ENCODE peak calls at places on chromosomes 3 and 15, in eight cellular contexts. B is trophoblast cell; N is CD4-positive, CD25-positive, alpha-beta regulatory T cell; M is HCT116; Y is mesenchymal stem cell; G is heart left ventricle; V is A549; X is stomach. L is an unnamed sample.

GRCh38 chr15:65945616-65946015 is 76.3 kb downstream of the RAB11A start:
- DNase-seq in M (no peak), V (peak), Y (no peak), N (no peak), B (no peak), G (no peak), X (no peak), L (no peak)

GRCh38 chr3:183233986-183234385 is 19.1 kb upstream of the B3GNT5 start:
- DNase-seq in M (no peak), X (no peak), B (no peak), G (no peak), N (no peak), V (no peak), Y (no peak), L (no peak)

GRCh38 chr3:98817546-98817945 is 54.4 kb downstream of the ST3GAL6 start:
- DNase-seq in Y (peak), N (peak), B (peak), X (no peak), M (no peak), V (peak), G (no peak), L (peak)

GRCh38 chr3:86986666-86987420 is 4.1 kb downstream of the VGLL3 start:
- DNase-seq in X (no peak), N (no peak), M (no peak), B (peak), V (no peak), Y (peak), G (no peak), L (no peak)

GRCh38 chr3:175002732-175003143 is 143.6 kb downstream of the NAALADL2 start:
- DNase-seq in Y (peak), N (no peak), G (no peak), X (no peak), M (no peak), V (no peak), B (peak), L (peak)

GRCh38 chr3:61828158-61828874 is 266.9 kb downstream of the PTPRG start:
- DNase-seq in N (no peak), X (no peak), M (no peak), Y (no peak), B (peak), G (peak), V (no peak), L (no peak)

GRCh38 chr15:49190586-49190985 is 20.5 kb downstream of the GALK2 start:
- DNase-seq in X (no peak), Y (no peak), M (no peak), G (no peak), V (no peak), B (peak), N (no peak), L (no peak)

GRCh38 chr15:40398413-40398873 is 7.2 kb upstream of the IVD start:
- DNase-seq in G (peak), Y (no peak), N (peak), M (no peak), V (no peak), X (no peak), B (no peak), L (no peak)

GRCh38 chr3:45644467-45645201 is 44.6 kb upstream of the SACM1L start:
- DNase-seq in N (no peak), Y (peak), B (peak), M (no peak), X (no peak), V (peak), G (no peak), L (peak)

GRCh38 chr3:12774619-12775018 is 15.6 kb upstream of the TMEM40 start:
- DNase-seq in X (no peak), B (no peak), Y (no peak), V (no peak), G (no peak), N (no peak), M (no peak), L (no peak)
- H3K27ac ChIP-seq in X (no peak), B (no peak), Y (no peak), V (no peak), G (no peak), N (no peak), M (no peak), L (no peak)

GRCh38 chr3:24259901-24260512 is 234.6 kb downstream of the THRB start:
- DNase-seq in B (peak), G (no peak), V (no peak), X (peak), N (no peak), Y (peak), M (no peak), L (no peak)

GRCh38 chr3:24270204-24270671 is 224.4 kb downstream of the THRB start:
- DNase-seq in X (no peak), Y (no peak), M (no peak), V (no peak), G (no peak), N (no peak), B (peak), L (no peak)

GRCh38 chr3:24264011-24264410 is 230.6 kb downstream of the THRB start:
- DNase-seq in B (no peak), M (no peak), X (no peak), G (no peak), Y (no peak), V (no peak), N (no peak), L (no peak)

GRCh38 chr3:24263069-24263668 is 231.5 kb downstream of the THRB start:
- DNase-seq in X (no peak), B (no peak), V (no peak), G (no peak), N (no peak), Y (no peak), M (no peak), L (no peak)

GRCh38 chr3:24264748-24265158 is 229.9 kb downstream of the THRB start:
- DNase-seq in V (peak), X (no peak), B (peak), N (peak), M (peak), G (no peak), Y (peak), L (no peak)
- H3K4me3 ChIP-seq in V (no peak), X (no peak), B (no peak), N (no peak), M (no peak), G (no peak), Y (no peak), L (no peak)

GRCh38 chr3:48599509-48600285 is 4.6 kb upstream of the COL7A1 start:
- DNase-seq in N (no peak), B (no peak), M (no peak), G (no peak), X (no peak), Y (no peak), V (no peak), L (no peak)

GRCh38 chr3:48601622-48601994 is 6.5 kb upstream of the COL7A1 start:
- DNase-seq in M (no peak), X (no peak), V (no peak), G (peak), Y (no peak), N (no peak), B (no peak), L (no peak)

GRCh38 chr3:48598323-48599076 is 3.4 kb upstream of the COL7A1 start:
- DNase-seq in V (peak), G (peak), N (no peak), M (no peak), B (peak), X (no peak), Y (peak), L (peak)

GRCh38 chr3:48599077-48599501 is 4.0 kb upstream of the COL7A1 start:
- DNase-seq in B (no peak), N (no peak), M (no peak), G (no peak), X (no peak), Y (no peak), V (no peak), L (no peak)

DNA sequence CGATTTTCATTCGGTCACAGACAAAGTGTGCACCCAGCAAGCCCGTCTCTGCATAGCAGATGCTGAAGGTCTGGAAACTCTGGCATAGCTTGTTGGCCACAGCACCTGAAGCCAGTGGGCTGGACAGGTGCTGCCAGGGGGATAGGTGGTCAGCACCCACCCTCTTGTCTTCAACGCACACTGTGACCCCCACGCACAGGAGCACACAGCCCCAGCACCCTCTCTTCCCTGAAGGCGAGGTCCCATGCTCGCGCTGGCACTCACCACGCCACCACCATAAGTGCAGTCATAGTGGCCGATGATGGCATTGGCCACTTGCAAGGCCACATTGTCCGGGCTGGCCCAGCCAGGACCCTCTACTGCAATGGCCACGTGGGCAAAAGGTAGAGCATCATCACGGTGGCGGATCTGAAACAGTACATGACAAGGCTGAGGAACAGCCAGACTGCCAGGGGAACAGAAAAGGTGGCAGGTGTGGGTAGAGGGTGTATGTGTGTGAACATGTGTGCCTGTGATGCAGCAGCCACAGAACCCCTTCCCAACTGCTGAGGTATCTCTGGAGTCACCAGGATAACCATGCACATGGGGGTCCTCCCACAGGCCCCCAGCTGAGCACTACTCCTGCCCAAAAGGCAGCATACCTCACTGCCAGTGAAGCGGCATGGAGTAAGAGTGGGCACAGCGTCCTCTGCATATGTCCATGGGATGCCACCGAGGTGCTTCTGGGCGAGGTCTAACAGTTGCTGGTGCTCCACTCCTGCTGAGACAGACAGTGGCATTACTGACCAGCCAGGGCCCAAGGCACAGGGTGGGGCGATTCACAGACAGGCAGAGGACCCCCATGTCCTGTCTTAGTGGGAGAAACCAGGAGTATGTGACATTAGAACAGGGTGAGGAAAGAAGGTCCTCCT is 5.8 kb upstream of the COL7A1 start:
- DNase-seq in V (no peak), X (no peak), M (no peak), Y (no peak), N (no peak), G (no peak), B (no peak), L (no peak)
- H3K27ac ChIP-seq in V (no peak), X (peak), M (no peak), Y (no peak), N (no peak), G (peak), B (no peak), L (no peak)

GRCh38 chr15:60396100-60396499 is 1.7 kb downstream of the ANXA2 start:
- DNase-seq in N (no peak), Y (peak), M (no peak), G (no peak), X (peak), B (peak), V (peak), L (no peak)
- H3K4me3 ChIP-seq in N (peak), Y (peak), M (peak), G (peak), X (peak), B (peak), V (peak), L (peak)

GRCh38 chr3:185647134-185647879 is 61.2 kb downstream of the SENP2 start:
- DNase-seq in N (no peak), B (no peak), X (no peak), V (no peak), Y (no peak), M (no peak), G (no peak), L (no peak)
- H3K27ac ChIP-seq in N (no peak), B (peak), X (no peak), V (no peak), Y (peak), M (no peak), G (no peak), L (no peak)

GRCh38 chr3:132595036-132595435 is 2.0 kb upstream of the ACKR4 start:
- DNase-seq in B (peak), X (no peak), V (no peak), G (no peak), N (no peak), Y (peak), M (no peak), L (no peak)

GRCh38 chr3:132598181-132598580 is 1.1 kb downstream of the ACKR4 start:
- DNase-seq in V (no peak), Y (no peak), N (no peak), X (no peak), B (no peak), G (no peak), M (no peak), L (no peak)

GRCh38 chr3:132597660-132598059 is 590 bp downstream of the ACKR4 start:
- DNase-seq in G (no peak), X (no peak), N (no peak), B (no peak), Y (no peak), M (no peak), V (no peak), L (no peak)

GRCh38 chr3:132596326-132596725 is 744 bp upstream of the ACKR4 start:
- DNase-seq in X (no peak), Y (no peak), N (no peak), B (no peak), V (no peak), M (no peak), G (no peak), L (no peak)

DNA sequence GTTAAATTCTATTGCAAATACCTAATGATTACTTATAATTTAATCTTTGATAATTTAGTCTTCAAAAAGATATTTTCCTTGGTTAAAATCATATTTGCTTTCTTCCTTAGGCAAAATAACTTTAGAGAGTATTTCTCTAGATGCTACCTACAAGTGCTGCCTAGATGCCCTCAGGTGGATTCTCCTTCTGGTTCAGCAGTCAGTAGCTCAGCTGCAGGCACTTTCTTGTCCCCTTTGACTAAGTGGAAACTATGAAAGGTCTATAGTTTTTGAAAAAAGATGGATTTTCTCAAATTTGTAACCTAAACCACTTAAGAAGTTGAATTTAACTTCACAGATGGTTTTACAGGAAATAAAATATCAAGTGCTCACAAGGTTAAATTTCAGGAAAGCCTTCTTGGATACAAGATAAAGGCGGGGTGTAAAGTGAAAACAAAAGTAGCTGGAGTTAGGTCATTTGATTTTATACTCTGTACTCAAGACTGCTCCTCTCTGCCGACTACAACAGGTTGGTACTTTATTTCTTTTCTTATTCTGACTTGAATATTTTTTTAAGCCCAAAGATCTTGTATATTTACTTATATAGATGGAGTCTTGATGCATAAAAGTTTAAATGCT is at the start of gene ACKR4:
- DNase-seq in X (no peak), Y (no peak), G (no peak), B (no peak), N (peak), V (no peak), M (no peak), L (no peak)
- H3K4me3 ChIP-seq in X (peak), Y (peak), G (no peak), B (no peak), N (no peak), V (no peak), M (no peak), L (no peak)